ENCODE peak calls at places on chromosome 21, in five cellular contexts. One of them, this sample, is unnamed.

GRCh38 chr21:20537162-20537561 is 461.0 kb upstream of the NCAM2 start:
- DNase-seq in fibroblast of villous mesenchyme: no peak
- DNase-seq in Kasumi-1: no peak
- DNase-seq in memory B cell: no peak
- DNase-seq in AG08396: no peak
- DNase-seq in this sample: no peak

GRCh38 chr21:40043423-40043822 is 176.2 kb downstream of the PCP4 start:
- DNase-seq in Kasumi-1: no peak
- DNase-seq in fibroblast of villous mesenchyme: no peak
- DNase-seq in memory B cell: no peak
- DNase-seq in AG08396: no peak
- DNase-seq in this sample: no peak

GRCh38 chr21:26800455-26801454 is 44.5 kb downstream of the ADAMTS1 start:
- DNase-seq in fibroblast of villous mesenchyme: peak; percentile 96
- DNase-seq in Kasumi-1: no peak
- DNase-seq in memory B cell: no peak
- DNase-seq in AG08396: no peak
- DNase-seq in this sample: no peak

GRCh38 chr21:28962465-28962864 is 30.2 kb downstream of the LTN1 start:
- DNase-seq in AG08396: no peak
- DNase-seq in fibroblast of villous mesenchyme: no peak
- DNase-seq in memory B cell: no peak
- DNase-seq in Kasumi-1: no peak
- DNase-seq in this sample: no peak

GRCh38 chr21:27590271-27590670 is 623.4 kb upstream of the ADAMTS5 start:
- DNase-seq in memory B cell: no peak
- DNase-seq in Kasumi-1: peak; percentile 85
- DNase-seq in fibroblast of villous mesenchyme: peak; percentile 11
- DNase-seq in AG08396: no peak
- DNase-seq in this sample: peak; percentile 37

GRCh38 chr21:25997788-25998611 is 172.6 kb downstream of the APP start:
- DNase-seq in Kasumi-1: no peak
- DNase-seq in fibroblast of villous mesenchyme: no peak
- DNase-seq in AG08396: no peak
- DNase-seq in memory B cell: no peak
- DNase-seq in this sample: no peak

GRCh38 chr21:15986277-15986676 is 256.5 kb downstream of the USP25 start:
- DNase-seq in memory B cell: no peak
- DNase-seq in AG08396: no peak
- DNase-seq in Kasumi-1: no peak
- DNase-seq in fibroblast of villous mesenchyme: no peak
- DNase-seq in this sample: no peak

GRCh38 chr21:39843916-39844315 is 23.3 kb upstream of the PCP4 start:
- DNase-seq in Kasumi-1: no peak
- DNase-seq in memory B cell: no peak
- DNase-seq in fibroblast of villous mesenchyme: no peak
- DNase-seq in AG08396: no peak
- DNase-seq in this sample: no peak

GRCh38 chr21:43884012-43884860 is 19.2 kb downstream of the AGPAT3 start:
- DNase-seq in Kasumi-1: peak; percentile 28
- DNase-seq in fibroblast of villous mesenchyme: peak; percentile 63
- DNase-seq in memory B cell: no peak
- DNase-seq in AG08396: no peak
- DNase-seq in this sample: peak; percentile 34

GRCh38 chr21:45516671-45517151 is 25.5 kb downstream of the SLC19A1 start:
- DNase-seq in AG08396: no peak
- DNase-seq in Kasumi-1: no peak
- DNase-seq in memory B cell: no peak
- DNase-seq in fibroblast of villous mesenchyme: no peak
- DNase-seq in this sample: no peak

GRCh38 chr21:8993284-8993942 is 1528.0 kb upstream of the TPTE start:
- DNase-seq in Kasumi-1: no peak
- DNase-seq in AG08396: no peak
- DNase-seq in memory B cell: no peak
- DNase-seq in fibroblast of villous mesenchyme: no peak
- DNase-seq in this sample: no peak

GRCh38 chr21:33854604-33855003 is 61.0 kb downstream of the ATP5PO start:
- DNase-seq in fibroblast of villous mesenchyme: no peak
- DNase-seq in memory B cell: no peak
- DNase-seq in AG08396: no peak
- DNase-seq in Kasumi-1: no peak
- DNase-seq in this sample: no peak

GRCh38 chr21:42289926-42290325 is 25.3 kb downstream of the TFF3 start:
- DNase-seq in Kasumi-1: peak; percentile 46
- DNase-seq in fibroblast of villous mesenchyme: no peak
- DNase-seq in AG08396: no peak
- DNase-seq in memory B cell: no peak
- DNase-seq in this sample: no peak

GRCh38 chr21:42222386-42222785 is 3.4 kb downstream of the ABCG1 start:
- DNase-seq in memory B cell: no peak
- DNase-seq in Kasumi-1: no peak
- DNase-seq in AG08396: no peak
- DNase-seq in fibroblast of villous mesenchyme: no peak
- DNase-seq in this sample: no peak

GRCh38 chr21:43835061-43835460 is 30.0 kb upstream of the AGPAT3 start:
- DNase-seq in memory B cell: no peak
- DNase-seq in Kasumi-1: peak; percentile 69
- DNase-seq in fibroblast of villous mesenchyme: no peak
- DNase-seq in AG08396: no peak
- DNase-seq in this sample: no peak

GRCh38 chr21:26140185-26140584 is 30.4 kb downstream of the APP start:
- DNase-seq in memory B cell: no peak
- DNase-seq in AG08396: peak; percentile 87
- DNase-seq in Kasumi-1: no peak
- DNase-seq in fibroblast of villous mesenchyme: peak; percentile 97
- DNase-seq in this sample: peak; percentile 94

GRCh38 chr21:31283025-31283424 is 61.0 kb downstream of the TIAM1 start:
- DNase-seq in memory B cell: no peak
- DNase-seq in fibroblast of villous mesenchyme: no peak
- DNase-seq in AG08396: no peak
- DNase-seq in Kasumi-1: no peak
- DNase-seq in this sample: no peak

GRCh38 chr21:44377201-44377921 is 23.9 kb downstream of the TRPM2 start:
- DNase-seq in fibroblast of villous mesenchyme: no peak
- DNase-seq in memory B cell: no peak
- DNase-seq in AG08396: no peak
- DNase-seq in Kasumi-1: no peak
- DNase-seq in this sample: no peak

GRCh38 chr21:28745131-28746055 is 247.3 kb downstream of the LTN1 start:
- DNase-seq in memory B cell: peak; percentile 57
- DNase-seq in fibroblast of villous mesenchyme: peak; percentile 92
- DNase-seq in Kasumi-1: peak; percentile 90
- DNase-seq in AG08396: peak; percentile 48
- DNase-seq in this sample: peak; percentile 86

GRCh38 chr21:21921410-21922232 is 923.4 kb downstream of the NCAM2 start:
- DNase-seq in AG08396: no peak
- DNase-seq in memory B cell: no peak
- DNase-seq in Kasumi-1: no peak
- DNase-seq in fibroblast of villous mesenchyme: peak; percentile 2
- DNase-seq in this sample: peak; percentile 25

GRCh38 chr21:34545079-34545884 is 33.3 kb upstream of the KCNE1 start:
- DNase-seq in Kasumi-1: peak; percentile 88
- DNase-seq in AG08396: peak; percentile 78
- DNase-seq in memory B cell: peak; percentile 9
- DNase-seq in fibroblast of villous mesenchyme: peak; percentile 68
- DNase-seq in this sample: peak; percentile 68

GRCh38 chr21:46151989-46152938 is 3.1 kb downstream of the FTCD start:
- DNase-seq in AG08396: no peak
- DNase-seq in Kasumi-1: no peak
- DNase-seq in memory B cell: no peak
- DNase-seq in fibroblast of villous mesenchyme: no peak
- DNase-seq in this sample: no peak

GRCh38 chr21:35136586-35137254 is 87.6 kb upstream of the RUNX1 start:
- DNase-seq in AG08396: peak; percentile 56
- DNase-seq in memory B cell: no peak
- DNase-seq in Kasumi-1: no peak
- DNase-seq in fibroblast of villous mesenchyme: peak; percentile 41
- DNase-seq in this sample: peak; percentile 53

GRCh38 chr21:38170705-38171682 is 85.8 kb upstream of the KCNJ15 start:
- DNase-seq in Kasumi-1: no peak
- DNase-seq in memory B cell: no peak
- DNase-seq in fibroblast of villous mesenchyme: peak; percentile 59
- DNase-seq in AG08396: no peak
- DNase-seq in this sample: peak; percentile 18

GRCh38 chr21:33367309-33367973 is 35.8 kb upstream of the IFNGR2 start:
- DNase-seq in memory B cell: no peak
- DNase-seq in Kasumi-1: no peak
- DNase-seq in AG08396: no peak
- DNase-seq in fibroblast of villous mesenchyme: no peak
- DNase-seq in this sample: no peak

GRCh38 chr21:46024983-46025860 is 43.7 kb downstream of the COL6A1 start:
- DNase-seq in AG08396: no peak
- DNase-seq in fibroblast of villous mesenchyme: peak; percentile 95
- DNase-seq in Kasumi-1: no peak
- DNase-seq in memory B cell: no peak
- DNase-seq in this sample: no peak

GRCh38 chr21:30986966-30987365 is 51.3 kb downstream of the KRTAP19-8 start:
- DNase-seq in Kasumi-1: no peak
- DNase-seq in memory B cell: no peak
- DNase-seq in AG08396: no peak
- DNase-seq in fibroblast of villous mesenchyme: no peak
- DNase-seq in this sample: no peak

GRCh38 chr21:36079671-36080070 is 9.8 kb downstream of the CBR1 start:
- DNase-seq in fibroblast of villous mesenchyme: no peak
- DNase-seq in Kasumi-1: no peak
- DNase-seq in AG08396: no peak
- DNase-seq in memory B cell: no peak
- DNase-seq in this sample: no peak

GRCh38 chr21:34967509-34968289 is 81.4 kb downstream of the RUNX1 start:
- DNase-seq in AG08396: peak; percentile 17
- DNase-seq in memory B cell: no peak
- DNase-seq in fibroblast of villous mesenchyme: peak; percentile 39
- DNase-seq in Kasumi-1: peak; percentile 48
- DNase-seq in this sample: peak; percentile 30

GRCh38 chr21:31559368-31560119 is 99.9 kb upstream of the SOD1 start:
- DNase-seq in memory B cell: peak; percentile 62
- DNase-seq in AG08396: peak; percentile 70
- DNase-seq in fibroblast of villous mesenchyme: peak; percentile 68
- DNase-seq in Kasumi-1: no peak
- DNase-seq in this sample: peak; percentile 94

GRCh38 chr21:20662523-20662922 is 335.7 kb upstream of the NCAM2 start:
- DNase-seq in Kasumi-1: no peak
- DNase-seq in fibroblast of villous mesenchyme: no peak
- DNase-seq in AG08396: no peak
- DNase-seq in memory B cell: no peak
- DNase-seq in this sample: no peak

GRCh38 chr21:20811702-20812101 is 186.5 kb upstream of the NCAM2 start:
- DNase-seq in AG08396: no peak
- DNase-seq in fibroblast of villous mesenchyme: no peak
- DNase-seq in memory B cell: no peak
- DNase-seq in Kasumi-1: no peak
- DNase-seq in this sample: no peak

GRCh38 chr21:45332415-45332814 is 44.7 kb upstream of the POFUT2 start:
- DNase-seq in memory B cell: no peak
- DNase-seq in Kasumi-1: no peak
- DNase-seq in fibroblast of villous mesenchyme: no peak
- DNase-seq in AG08396: no peak
- DNase-seq in this sample: no peak